ENCODE peak calls at places on chromosomes 7 and 10, in ten cellular contexts. D, Z, X, A, W, J, G, P, N and I are unnamed samples.

GRCh38 chr7:54956021-54956420 is 62.8 kb upstream of the EGFR start:
- DNase-seq in J (no peak), N (no peak), W (no peak), X (no peak), A (no peak), P (no peak), D (no peak), Z (no peak), G (no peak), I (no peak)

GRCh38 chr7:28954446-28954845 is 3.7 kb downstream of the TRIL start:
- DNase-seq in N (no peak), W (no peak), G (no peak), P (no peak), Z (no peak), A (no peak), J (no peak), X (no peak), D (no peak), I (no peak)

GRCh38 chr10:49740346-49741107 is 21.6 kb downstream of the OGDHL start:
- DNase-seq in J (no peak), D (no peak), X (no peak), Z (no peak), N (no peak), G (no peak), A (no peak), W (no peak), P (no peak), I (peak; percentile 82)

GRCh38 chr10:28314211-28314610 is 11.3 kb upstream of the MPP7 start:
- DNase-seq in A (no peak), W (no peak), J (no peak), D (no peak), G (no peak), X (no peak), Z (no peak), N (no peak), P (no peak), I (no peak)

GRCh38 chr7:152894295-152895170 is 135.0 kb downstream of the ACTR3B start:
- DNase-seq in N (peak; percentile 95), J (no peak), Z (no peak), A (no peak), P (peak; percentile 11), D (no peak), X (peak; percentile 50), G (peak; percentile 8), W (no peak), I (no peak)

GRCh38 chr10:88725798-88726197 is 19.7 kb downstream of the LIPK start:
- DNase-seq in A (no peak), J (no peak), Z (no peak), P (no peak), W (no peak), N (no peak), G (no peak), X (no peak), D (no peak), I (no peak)

GRCh38 chr7:149422914-149423285 is 38.0 kb downstream of the ZNF777 start:
- DNase-seq in N (no peak), D (no peak), A (peak; percentile 45), P (no peak), W (no peak), Z (no peak), G (peak; percentile 42), X (no peak), J (no peak), I (no peak)

GRCh38 chr10:122192142-122192541 is 79.0 kb upstream of the BTBD16 start:
- DNase-seq in Z (no peak), P (no peak), G (no peak), N (no peak), A (peak; percentile 56), W (no peak), J (no peak), D (no peak), X (no peak), I (no peak)

GRCh38 chr10:132065491-132066105 is at the start of gene JAKMIP3:
- DNase-seq in P (peak; percentile 91), J (no peak), G (no peak), D (peak; percentile 93), N (no peak), W (peak; percentile 88), A (peak; percentile 57), Z (peak; percentile 65), X (peak; percentile 22), I (peak; percentile 84)

GRCh38 chr7:87216701-87217508 is 2.6 kb downstream of the TMEM243 start:
- DNase-seq in D (no peak), J (no peak), P (no peak), X (no peak), N (no peak), W (no peak), Z (no peak), A (no peak), G (no peak), I (no peak)

GRCh38 chr7:40604601-40605438 is 470.0 kb downstream of the SUGCT start:
- DNase-seq in X (peak; percentile 69), Z (peak; percentile 59), N (peak; percentile 50), P (peak; percentile 76), W (peak; percentile 35), G (peak; percentile 1), J (no peak), D (peak; percentile 25), A (peak; percentile 55), I (peak; percentile 85)

GRCh38 chr7:125363873-125364272 is 434.2 kb upstream of the POT1 start:
- DNase-seq in G (no peak), W (no peak), N (no peak), J (no peak), P (peak; percentile 70), D (peak; percentile 85), A (no peak), X (no peak), Z (no peak), I (no peak)

GRCh38 chr7:27946351-27946750 is 206.4 kb downstream of the TAX1BP1 start:
- DNase-seq in P (no peak), X (no peak), A (no peak), W (no peak), Z (no peak), N (no peak), D (no peak), G (no peak), J (no peak), I (no peak)

GRCh38 chr7:107661081-107661864 is 645 bp downstream of the SLC26A4 start:
- DNase-seq in A (peak; percentile 63), G (peak; percentile 46), Z (peak; percentile 63), W (peak; percentile 30), J (peak; percentile 19), D (no peak), P (peak; percentile 48), X (peak; percentile 76), N (peak; percentile 63), I (no peak)

GRCh38 chr7:45089314-45089891 is 634 bp upstream of the NACAD start:
- DNase-seq in Z (peak; percentile 70), X (peak; percentile 36), G (peak; percentile 46), W (peak; percentile 21), A (peak; percentile 38), P (peak; percentile 45), N (peak; percentile 80), J (peak; percentile 81), D (peak; percentile 29), I (peak; percentile 88)

GRCh38 chr7:158401826-158402225 is 185.8 kb downstream of the PTPRN2 start:
- DNase-seq in G (no peak), X (no peak), W (no peak), N (no peak), Z (no peak), A (no peak), J (no peak), D (no peak), P (no peak), I (no peak)

GRCh38 chr10:24722676-24723385 is 856 bp downstream of the ARHGAP21 start:
- DNase-seq in J (no peak), W (peak; percentile 56), X (peak; percentile 54), P (peak; percentile 50), A (peak; percentile 68), D (peak; percentile 20), N (peak; percentile 39), G (peak; percentile 33), Z (peak; percentile 80), I (peak; percentile 90)

GRCh38 chr10:11787374-11787773 is 35.8 kb upstream of the PROSER2 start:
- DNase-seq in Z (no peak), N (no peak), P (no peak), G (no peak), W (no peak), J (no peak), D (no peak), X (no peak), A (no peak), I (no peak)